ENCODE peak calls at places on chromosomes 16 and 17, in eight cellular contexts. One of them, this sample, is unnamed.

GRCh38 chr16:88815901-88816589 is 4.3 kb upstream of the APRT start:
- DNase-seq in cardiac muscle cell: peak
- DNase-seq in lung: no peak
- DNase-seq in tibial nerve: no peak
- DNase-seq in SK-N-SH: peak
- DNase-seq in IMR-90: no peak
- DNase-seq in GM20000: peak
- DNase-seq in mucosa of descending colon: peak
- DNase-seq in this sample: no peak

GRCh38 chr17:59842901-59843652 is 49.7 kb downstream of the TUBD1 start:
- DNase-seq in mucosa of descending colon: peak
- DNase-seq in cardiac muscle cell: peak
- DNase-seq in lung: peak
- DNase-seq in GM20000: no peak
- DNase-seq in tibial nerve: peak
- DNase-seq in SK-N-SH: no peak
- DNase-seq in IMR-90: peak
- DNase-seq in this sample: no peak

GRCh38 chr16:81429045-81429521 is 15.5 kb upstream of the CMIP start:
- DNase-seq in SK-N-SH: peak
- DNase-seq in GM20000: no peak
- DNase-seq in cardiac muscle cell: peak
- DNase-seq in lung: no peak
- DNase-seq in IMR-90: peak
- DNase-seq in mucosa of descending colon: peak
- DNase-seq in tibial nerve: no peak
- DNase-seq in this sample: no peak

GRCh38 chr16:59210955-59211541 is 476.9 kb upstream of the GOT2 start:
- DNase-seq in lung: no peak
- DNase-seq in IMR-90: peak
- DNase-seq in cardiac muscle cell: peak
- DNase-seq in GM20000: no peak
- DNase-seq in mucosa of descending colon: no peak
- DNase-seq in tibial nerve: peak
- DNase-seq in SK-N-SH: no peak
- DNase-seq in this sample: no peak

GRCh38 chr16:4309833-4310266 is 6.0 kb upstream of the GLIS2 start:
- DNase-seq in cardiac muscle cell: peak
- DNase-seq in tibial nerve: peak
- DNase-seq in IMR-90: peak
- DNase-seq in GM20000: peak
- DNase-seq in lung: peak
- DNase-seq in mucosa of descending colon: peak
- DNase-seq in SK-N-SH: no peak
- DNase-seq in this sample: no peak

GRCh38 chr17:79400989-79401703 is 209.7 kb downstream of the RBFOX3 start:
- DNase-seq in mucosa of descending colon: peak
- DNase-seq in lung: peak
- DNase-seq in GM20000: peak
- DNase-seq in SK-N-SH: peak
- DNase-seq in IMR-90: peak
- DNase-seq in cardiac muscle cell: peak
- DNase-seq in tibial nerve: peak
- DNase-seq in this sample: peak

GRCh38 chr17:18011286-18011685 is 27.7 kb downstream of the ATPAF2 start:
- DNase-seq in SK-N-SH: no peak
- DNase-seq in cardiac muscle cell: no peak
- DNase-seq in IMR-90: no peak
- DNase-seq in tibial nerve: no peak
- DNase-seq in lung: no peak
- DNase-seq in mucosa of descending colon: no peak
- DNase-seq in GM20000: no peak
- DNase-seq in this sample: no peak

GRCh38 chr16:84105286-84105815 is 11.4 kb downstream of the MBTPS1 start:
- DNase-seq in mucosa of descending colon: no peak
- DNase-seq in IMR-90: no peak
- DNase-seq in GM20000: no peak
- DNase-seq in tibial nerve: no peak
- DNase-seq in cardiac muscle cell: no peak
- DNase-seq in SK-N-SH: no peak
- DNase-seq in lung: no peak
- DNase-seq in this sample: no peak

GRCh38 chr17:17080781-17081180 is 38.5 kb downstream of the MPRIP start:
- DNase-seq in SK-N-SH: no peak
- DNase-seq in mucosa of descending colon: peak
- DNase-seq in cardiac muscle cell: no peak
- DNase-seq in GM20000: no peak
- DNase-seq in lung: no peak
- DNase-seq in tibial nerve: no peak
- DNase-seq in IMR-90: no peak
- DNase-seq in this sample: no peak

GRCh38 chr16:63617047-63617989 is 1504.5 kb downstream of the CDH11 start:
- DNase-seq in mucosa of descending colon: peak
- DNase-seq in lung: no peak
- DNase-seq in SK-N-SH: peak
- DNase-seq in cardiac muscle cell: peak
- DNase-seq in GM20000: no peak
- DNase-seq in tibial nerve: no peak
- DNase-seq in IMR-90: no peak
- DNase-seq in this sample: no peak

GRCh38 chr17:28928061-28928460 is 23.3 kb downstream of the PHF12 start:
- DNase-seq in IMR-90: peak
- DNase-seq in lung: no peak
- DNase-seq in mucosa of descending colon: no peak
- DNase-seq in tibial nerve: no peak
- DNase-seq in cardiac muscle cell: no peak
- DNase-seq in SK-N-SH: no peak
- DNase-seq in GM20000: no peak
- DNase-seq in this sample: no peak

GRCh38 chr16:50531359-50531758 is 16.8 kb upstream of the NKD1 start:
- DNase-seq in IMR-90: no peak
- DNase-seq in mucosa of descending colon: no peak
- DNase-seq in cardiac muscle cell: no peak
- DNase-seq in GM20000: no peak
- DNase-seq in SK-N-SH: no peak
- DNase-seq in tibial nerve: no peak
- DNase-seq in lung: no peak
- DNase-seq in this sample: peak

GRCh38 chr17:27463235-27463677 is 7.0 kb downstream of the KSR1 start:
- DNase-seq in lung: no peak
- DNase-seq in GM20000: no peak
- DNase-seq in SK-N-SH: no peak
- DNase-seq in mucosa of descending colon: no peak
- DNase-seq in tibial nerve: no peak
- DNase-seq in cardiac muscle cell: no peak
- DNase-seq in IMR-90: no peak
- DNase-seq in this sample: no peak

GRCh38 chr17:27461192-27461859 is 5.1 kb downstream of the KSR1 start:
- DNase-seq in SK-N-SH: no peak
- DNase-seq in GM20000: no peak
- DNase-seq in mucosa of descending colon: no peak
- DNase-seq in lung: no peak
- DNase-seq in cardiac muscle cell: no peak
- DNase-seq in IMR-90: no peak
- DNase-seq in tibial nerve: no peak
- DNase-seq in this sample: no peak

GRCh38 chr17:27460196-27460725 is 4.0 kb downstream of the KSR1 start:
- DNase-seq in lung: no peak
- DNase-seq in SK-N-SH: no peak
- DNase-seq in GM20000: no peak
- DNase-seq in cardiac muscle cell: no peak
- DNase-seq in IMR-90: no peak
- DNase-seq in tibial nerve: no peak
- DNase-seq in mucosa of descending colon: no peak
- DNase-seq in this sample: no peak

GRCh38 chr17:27462714-27463113 is 6.5 kb downstream of the KSR1 start:
- DNase-seq in GM20000: no peak
- DNase-seq in cardiac muscle cell: no peak
- DNase-seq in lung: no peak
- DNase-seq in mucosa of descending colon: no peak
- DNase-seq in SK-N-SH: no peak
- DNase-seq in tibial nerve: no peak
- DNase-seq in IMR-90: no peak
- DNase-seq in this sample: no peak

DNA sequence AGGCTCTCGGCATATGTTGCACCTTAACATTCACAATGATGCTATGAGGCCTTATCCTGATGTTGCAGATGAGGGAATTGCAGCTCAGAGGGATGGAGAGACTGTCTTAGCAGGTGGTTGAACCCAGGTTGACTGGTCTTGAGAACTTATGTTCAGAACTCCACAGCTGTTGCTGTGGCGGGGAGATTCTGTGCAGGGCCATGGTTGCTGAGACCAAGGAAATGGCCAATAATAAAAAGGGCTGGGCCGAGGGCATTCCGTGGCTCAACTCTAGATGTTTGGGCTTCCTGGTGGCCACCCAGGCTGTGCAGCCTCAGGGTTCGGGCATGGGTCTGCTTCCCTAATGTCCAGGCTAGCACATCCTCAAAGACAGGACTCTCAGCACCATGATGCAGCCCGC is 5.9 kb downstream of the KSR1 start:
- DNase-seq in IMR-90: no peak
- DNase-seq in cardiac muscle cell: no peak
- DNase-seq in SK-N-SH: no peak
- DNase-seq in lung: no peak
- DNase-seq in mucosa of descending colon: no peak
- DNase-seq in GM20000: no peak
- DNase-seq in tibial nerve: no peak
- DNase-seq in this sample: no peak
- TF ChIP-seq CTCF in IMR-90: no peak
- TF ChIP-seq CTCF in cardiac muscle cell: no peak
- TF ChIP-seq CTCF in SK-N-SH: no peak
- TF ChIP-seq CTCF in lung: no peak
- TF ChIP-seq CTCF in mucosa of descending colon: no peak
- TF ChIP-seq CTCF in GM20000: no peak
- TF ChIP-seq CTCF in tibial nerve: no peak
- TF ChIP-seq CTCF in this sample: no peak

GRCh38 chr17:39261286-39261685 is 35.5 kb upstream of the STAC2 start:
- DNase-seq in cardiac muscle cell: no peak
- DNase-seq in lung: no peak
- DNase-seq in GM20000: no peak
- DNase-seq in tibial nerve: no peak
- DNase-seq in mucosa of descending colon: no peak
- DNase-seq in IMR-90: no peak
- DNase-seq in SK-N-SH: no peak
- DNase-seq in this sample: no peak
- TF ChIP-seq CTCF in cardiac muscle cell: peak
- TF ChIP-seq CTCF in lung: no peak
- TF ChIP-seq CTCF in GM20000: no peak
- TF ChIP-seq CTCF in tibial nerve: no peak
- TF ChIP-seq CTCF in mucosa of descending colon: no peak
- TF ChIP-seq CTCF in IMR-90: no peak
- TF ChIP-seq CTCF in SK-N-SH: peak
- TF ChIP-seq CTCF in this sample: peak

GRCh38 chr17:49583226-49583625 is 7.6 kb downstream of the NXPH3 start:
- DNase-seq in mucosa of descending colon: no peak
- DNase-seq in SK-N-SH: peak
- DNase-seq in tibial nerve: no peak
- DNase-seq in IMR-90: no peak
- DNase-seq in cardiac muscle cell: no peak
- DNase-seq in lung: no peak
- DNase-seq in GM20000: no peak
- DNase-seq in this sample: no peak

GRCh38 chr17:49582789-49583188 is 7.1 kb downstream of the NXPH3 start:
- DNase-seq in lung: no peak
- DNase-seq in tibial nerve: no peak
- DNase-seq in SK-N-SH: peak
- DNase-seq in GM20000: no peak
- DNase-seq in IMR-90: peak
- DNase-seq in mucosa of descending colon: no peak
- DNase-seq in cardiac muscle cell: no peak
- DNase-seq in this sample: no peak

GRCh38 chr17:49587366-49588073 is 11.8 kb downstream of the NXPH3 start:
- DNase-seq in IMR-90: no peak
- DNase-seq in mucosa of descending colon: no peak
- DNase-seq in GM20000: no peak
- DNase-seq in SK-N-SH: no peak
- DNase-seq in tibial nerve: no peak
- DNase-seq in lung: no peak
- DNase-seq in cardiac muscle cell: no peak
- DNase-seq in this sample: peak

GRCh38 chr17:49583889-49584288 is 8.2 kb downstream of the NXPH3 start:
- DNase-seq in SK-N-SH: peak
- DNase-seq in tibial nerve: no peak
- DNase-seq in GM20000: no peak
- DNase-seq in cardiac muscle cell: no peak
- DNase-seq in lung: no peak
- DNase-seq in IMR-90: no peak
- DNase-seq in mucosa of descending colon: no peak
- DNase-seq in this sample: no peak

GRCh38 chr17:49585422-49586027 is 9.9 kb downstream of the NXPH3 start:
- DNase-seq in SK-N-SH: peak
- DNase-seq in mucosa of descending colon: no peak
- DNase-seq in cardiac muscle cell: no peak
- DNase-seq in IMR-90: no peak
- DNase-seq in tibial nerve: no peak
- DNase-seq in lung: no peak
- DNase-seq in GM20000: no peak
- DNase-seq in this sample: peak
- TF ChIP-seq CTCF in SK-N-SH: peak
- TF ChIP-seq CTCF in mucosa of descending colon: no peak
- TF ChIP-seq CTCF in cardiac muscle cell: peak
- TF ChIP-seq CTCF in IMR-90: peak
- TF ChIP-seq CTCF in tibial nerve: no peak
- TF ChIP-seq CTCF in lung: no peak
- TF ChIP-seq CTCF in GM20000: no peak
- TF ChIP-seq CTCF in this sample: peak

GRCh38 chr16:75251280-75252048 is at the start of gene BCAR1:
- DNase-seq in mucosa of descending colon: peak
- DNase-seq in lung: peak
- DNase-seq in tibial nerve: peak
- DNase-seq in IMR-90: peak
- DNase-seq in cardiac muscle cell: peak
- DNase-seq in GM20000: peak
- DNase-seq in SK-N-SH: peak
- DNase-seq in this sample: peak
- TF ChIP-seq CTCF in mucosa of descending colon: no peak
- TF ChIP-seq CTCF in lung: no peak
- TF ChIP-seq CTCF in tibial nerve: no peak
- TF ChIP-seq CTCF in IMR-90: no peak
- TF ChIP-seq CTCF in cardiac muscle cell: no peak
- TF ChIP-seq CTCF in GM20000: no peak
- TF ChIP-seq CTCF in SK-N-SH: no peak
- TF ChIP-seq CTCF in this sample: peak